ENCODE peak calls at places on chromosomes 16 and 17, in seven cellular contexts. One of them, this sample, is unnamed.
A peak's percentile ranks its signal among the peaks of the same experiment; 100 is the strongest.

GRCh38 chr16:16092925-16093624 is 130.2 kb downstream of the ABCC6 start:
- DNase-seq in activated T-helper 1 cell treated with Interleukin-2 at 50 U/mL for 16 hours: no peak
- DNase-seq in hippocampal formation: no peak
- DNase-seq in Kasumi-1: no peak
- DNase-seq in thoracic aorta: no peak
- DNase-seq in GM12892: no peak
- DNase-seq in fibroblast of lung: peak; percentile 86
- DNase-seq in this sample: no peak

GRCh38 chr17:77420804-77421634 is 280.2 kb downstream of the SEC14L1 start:
- DNase-seq in activated T-helper 1 cell treated with Interleukin-2 at 50 U/mL for 16 hours: peak; percentile 55
- DNase-seq in hippocampal formation: no peak
- DNase-seq in Kasumi-1: peak; percentile 91
- DNase-seq in thoracic aorta: no peak
- DNase-seq in GM12892: no peak
- DNase-seq in fibroblast of lung: peak; percentile 88
- DNase-seq in this sample: peak; percentile 92

GRCh38 chr16:51674615-51675014 is 523.5 kb upstream of the SALL1 start:
- DNase-seq in activated T-helper 1 cell treated with Interleukin-2 at 50 U/mL for 16 hours: no peak
- DNase-seq in hippocampal formation: no peak
- DNase-seq in Kasumi-1: no peak
- DNase-seq in thoracic aorta: no peak
- DNase-seq in GM12892: no peak
- DNase-seq in fibroblast of lung: no peak
- DNase-seq in this sample: no peak

GRCh38 chr17:40316571-40317344 is 7.8 kb downstream of the RARA start:
- DNase-seq in activated T-helper 1 cell treated with Interleukin-2 at 50 U/mL for 16 hours: no peak
- DNase-seq in hippocampal formation: no peak
- DNase-seq in Kasumi-1: no peak
- DNase-seq in thoracic aorta: no peak
- DNase-seq in GM12892: no peak
- DNase-seq in fibroblast of lung: peak; percentile 65
- DNase-seq in this sample: peak; percentile 90

GRCh38 chr16:66935319-66936011 is at the start of gene CES2:
- DNase-seq in activated T-helper 1 cell treated with Interleukin-2 at 50 U/mL for 16 hours: no peak
- DNase-seq in hippocampal formation: no peak
- DNase-seq in Kasumi-1: no peak
- DNase-seq in thoracic aorta: no peak
- DNase-seq in GM12892: no peak
- DNase-seq in fibroblast of lung: peak; percentile 39
- DNase-seq in this sample: peak; percentile 77

GRCh38 chr17:80123791-80124190 is 22.4 kb downstream of the GAA start:
- DNase-seq in activated T-helper 1 cell treated with Interleukin-2 at 50 U/mL for 16 hours: no peak
- DNase-seq in hippocampal formation: no peak
- DNase-seq in Kasumi-1: no peak
- DNase-seq in thoracic aorta: no peak
- DNase-seq in GM12892: no peak
- DNase-seq in fibroblast of lung: peak; percentile 46
- DNase-seq in this sample: peak; percentile 7

GRCh38 chr17:42133461-42134041 is 10.9 kb downstream of the HSPB9 start:
- DNase-seq in activated T-helper 1 cell treated with Interleukin-2 at 50 U/mL for 16 hours: no peak
- DNase-seq in hippocampal formation: no peak
- DNase-seq in Kasumi-1: no peak
- DNase-seq in thoracic aorta: no peak
- DNase-seq in GM12892: peak; percentile 59
- DNase-seq in fibroblast of lung: no peak
- DNase-seq in this sample: no peak

GRCh38 chr16:69351309-69352027 is at the start of gene TMED6:
- DNase-seq in activated T-helper 1 cell treated with Interleukin-2 at 50 U/mL for 16 hours: no peak
- DNase-seq in hippocampal formation: no peak
- DNase-seq in Kasumi-1: no peak
- DNase-seq in thoracic aorta: no peak
- DNase-seq in GM12892: no peak
- DNase-seq in fibroblast of lung: no peak
- DNase-seq in this sample: no peak

GRCh38 chr17:79792984-79793923 is 3.6 kb downstream of the CBX8 start:
- DNase-seq in activated T-helper 1 cell treated with Interleukin-2 at 50 U/mL for 16 hours: no peak
- DNase-seq in hippocampal formation: no peak
- DNase-seq in Kasumi-1: no peak
- DNase-seq in thoracic aorta: no peak
- DNase-seq in GM12892: no peak
- DNase-seq in fibroblast of lung: peak; percentile 88
- DNase-seq in this sample: peak; percentile 94

GRCh38 chr17:13600475-13601316 is 1.0 kb downstream of the HS3ST3A1 start:
- DNase-seq in activated T-helper 1 cell treated with Interleukin-2 at 50 U/mL for 16 hours: no peak
- DNase-seq in hippocampal formation: no peak
- DNase-seq in Kasumi-1: no peak
- DNase-seq in thoracic aorta: no peak
- DNase-seq in GM12892: peak; percentile 9
- DNase-seq in fibroblast of lung: peak; percentile 38
- DNase-seq in this sample: peak; percentile 30

GRCh38 chr17:38536661-38537060 is 69.1 kb downstream of the SRCIN1 start:
- DNase-seq in activated T-helper 1 cell treated with Interleukin-2 at 50 U/mL for 16 hours: no peak
- DNase-seq in hippocampal formation: no peak
- DNase-seq in Kasumi-1: no peak
- DNase-seq in thoracic aorta: no peak
- DNase-seq in GM12892: no peak
- DNase-seq in fibroblast of lung: no peak
- DNase-seq in this sample: no peak

GRCh38 chr16:73610160-73610559 is 562.2 kb upstream of the ZFHX3 start:
- DNase-seq in activated T-helper 1 cell treated with Interleukin-2 at 50 U/mL for 16 hours: no peak
- DNase-seq in hippocampal formation: no peak
- DNase-seq in Kasumi-1: no peak
- DNase-seq in thoracic aorta: no peak
- DNase-seq in GM12892: no peak
- DNase-seq in fibroblast of lung: no peak
- DNase-seq in this sample: no peak

GRCh38 chr17:57874434-57875108 is 24.7 kb upstream of the MRPS23 start:
- DNase-seq in activated T-helper 1 cell treated with Interleukin-2 at 50 U/mL for 16 hours: no peak
- DNase-seq in hippocampal formation: peak; percentile 81
- DNase-seq in Kasumi-1: peak; percentile 88
- DNase-seq in thoracic aorta: peak; percentile 72
- DNase-seq in GM12892: no peak
- DNase-seq in fibroblast of lung: peak; percentile 91
- DNase-seq in this sample: peak; percentile 96

GRCh38 chr16:58128721-58129096 is 472 bp downstream of the CFAP20 start:
- DNase-seq in activated T-helper 1 cell treated with Interleukin-2 at 50 U/mL for 16 hours: no peak
- DNase-seq in hippocampal formation: peak; percentile 51
- DNase-seq in Kasumi-1: peak; percentile 17
- DNase-seq in thoracic aorta: no peak
- DNase-seq in GM12892: peak; percentile 13
- DNase-seq in fibroblast of lung: no peak
- DNase-seq in this sample: no peak

GRCh38 chr17:4378626-4379025 is 12.2 kb upstream of the UBE2G1 start:
- DNase-seq in activated T-helper 1 cell treated with Interleukin-2 at 50 U/mL for 16 hours: no peak
- DNase-seq in hippocampal formation: no peak
- DNase-seq in Kasumi-1: no peak
- DNase-seq in thoracic aorta: no peak
- DNase-seq in GM12892: no peak
- DNase-seq in fibroblast of lung: no peak
- DNase-seq in this sample: no peak

GRCh38 chr16:7313170-7313569 is 19.5 kb upstream of the RBFOX1 start:
- DNase-seq in activated T-helper 1 cell treated with Interleukin-2 at 50 U/mL for 16 hours: no peak
- DNase-seq in hippocampal formation: no peak
- DNase-seq in Kasumi-1: no peak
- DNase-seq in thoracic aorta: no peak
- DNase-seq in GM12892: no peak
- DNase-seq in fibroblast of lung: no peak
- DNase-seq in this sample: no peak

GRCh38 chr17:1916339-1916738 is 86.5 kb downstream of the RPA1 start:
- DNase-seq in activated T-helper 1 cell treated with Interleukin-2 at 50 U/mL for 16 hours: no peak
- DNase-seq in hippocampal formation: no peak
- DNase-seq in Kasumi-1: no peak
- DNase-seq in thoracic aorta: no peak
- DNase-seq in GM12892: no peak
- DNase-seq in fibroblast of lung: no peak
- DNase-seq in this sample: no peak

GRCh38 chr17:15019158-15019557 is 246.0 kb downstream of the PMP22 start:
- DNase-seq in activated T-helper 1 cell treated with Interleukin-2 at 50 U/mL for 16 hours: no peak
- DNase-seq in hippocampal formation: no peak
- DNase-seq in Kasumi-1: no peak
- DNase-seq in thoracic aorta: no peak
- DNase-seq in GM12892: no peak
- DNase-seq in fibroblast of lung: no peak
- DNase-seq in this sample: no peak

GRCh38 chr16:66385415-66385814 is 18.9 kb downstream of the CDH5 start:
- DNase-seq in activated T-helper 1 cell treated with Interleukin-2 at 50 U/mL for 16 hours: no peak
- DNase-seq in hippocampal formation: no peak
- DNase-seq in Kasumi-1: no peak
- DNase-seq in thoracic aorta: no peak
- DNase-seq in GM12892: no peak
- DNase-seq in fibroblast of lung: no peak
- DNase-seq in this sample: no peak

GRCh38 chr17:80751070-80751459 is 206.4 kb downstream of the RPTOR start:
- DNase-seq in activated T-helper 1 cell treated with Interleukin-2 at 50 U/mL for 16 hours: no peak
- DNase-seq in hippocampal formation: peak; percentile 71
- DNase-seq in Kasumi-1: no peak
- DNase-seq in thoracic aorta: no peak
- DNase-seq in GM12892: no peak
- DNase-seq in fibroblast of lung: peak; percentile 65
- DNase-seq in this sample: no peak

GRCh38 chr17:1021147-1021546 is 24.2 kb downstream of the TIMM22 start:
- DNase-seq in activated T-helper 1 cell treated with Interleukin-2 at 50 U/mL for 16 hours: no peak
- DNase-seq in hippocampal formation: no peak
- DNase-seq in Kasumi-1: no peak
- DNase-seq in thoracic aorta: no peak
- DNase-seq in GM12892: no peak
- DNase-seq in fibroblast of lung: no peak
- DNase-seq in this sample: no peak

GRCh38 chr16:58883131-58883530 is 149.0 kb upstream of the GOT2 start:
- DNase-seq in activated T-helper 1 cell treated with Interleukin-2 at 50 U/mL for 16 hours: no peak
- DNase-seq in hippocampal formation: no peak
- DNase-seq in Kasumi-1: no peak
- DNase-seq in thoracic aorta: no peak
- DNase-seq in GM12892: no peak
- DNase-seq in fibroblast of lung: no peak
- DNase-seq in this sample: no peak

GRCh38 chr16:23905027-23905426 is 69.2 kb downstream of the PRKCB start:
- DNase-seq in activated T-helper 1 cell treated with Interleukin-2 at 50 U/mL for 16 hours: no peak
- DNase-seq in hippocampal formation: no peak
- DNase-seq in Kasumi-1: no peak
- DNase-seq in thoracic aorta: no peak
- DNase-seq in GM12892: no peak
- DNase-seq in fibroblast of lung: peak; percentile 6
- DNase-seq in this sample: peak; percentile 7

GRCh38 chr16:28258571-28258970 is 33.8 kb upstream of the SBK1 start:
- DNase-seq in activated T-helper 1 cell treated with Interleukin-2 at 50 U/mL for 16 hours: no peak
- DNase-seq in hippocampal formation: no peak
- DNase-seq in Kasumi-1: no peak
- DNase-seq in thoracic aorta: no peak
- DNase-seq in GM12892: no peak
- DNase-seq in fibroblast of lung: no peak
- DNase-seq in this sample: peak; percentile 47

GRCh38 chr17:2390199-2390880 is 10.5 kb downstream of the MNT start:
- DNase-seq in activated T-helper 1 cell treated with Interleukin-2 at 50 U/mL for 16 hours: no peak
- DNase-seq in hippocampal formation: no peak
- DNase-seq in Kasumi-1: no peak
- DNase-seq in thoracic aorta: no peak
- DNase-seq in GM12892: no peak
- DNase-seq in fibroblast of lung: no peak
- DNase-seq in this sample: no peak

GRCh38 chr16:49345829-49346228 is 27.8 kb upstream of the C16orf78 start:
- DNase-seq in activated T-helper 1 cell treated with Interleukin-2 at 50 U/mL for 16 hours: no peak
- DNase-seq in hippocampal formation: no peak
- DNase-seq in Kasumi-1: no peak
- DNase-seq in thoracic aorta: no peak
- DNase-seq in GM12892: no peak
- DNase-seq in fibroblast of lung: no peak
- DNase-seq in this sample: no peak

GRCh38 chr17:69947027-69947759 is 127.8 kb upstream of the KCNJ16 start:
- DNase-seq in activated T-helper 1 cell treated with Interleukin-2 at 50 U/mL for 16 hours: no peak
- DNase-seq in hippocampal formation: no peak
- DNase-seq in Kasumi-1: no peak
- DNase-seq in thoracic aorta: no peak
- DNase-seq in GM12892: no peak
- DNase-seq in fibroblast of lung: no peak
- DNase-seq in this sample: no peak

GRCh38 chr16:46889942-46890300 is 5.8 kb downstream of the GPT2 start:
- DNase-seq in activated T-helper 1 cell treated with Interleukin-2 at 50 U/mL for 16 hours: no peak
- DNase-seq in hippocampal formation: no peak
- DNase-seq in Kasumi-1: no peak
- DNase-seq in thoracic aorta: no peak
- DNase-seq in GM12892: no peak
- DNase-seq in fibroblast of lung: no peak
- DNase-seq in this sample: no peak

GRCh38 chr17:44345497-44346026 is 460 bp downstream of the GRN start:
- DNase-seq in activated T-helper 1 cell treated with Interleukin-2 at 50 U/mL for 16 hours: no peak
- DNase-seq in hippocampal formation: peak; percentile 48
- DNase-seq in Kasumi-1: peak; percentile 87
- DNase-seq in thoracic aorta: no peak
- DNase-seq in GM12892: no peak
- DNase-seq in fibroblast of lung: peak; percentile 58
- DNase-seq in this sample: peak; percentile 71

GRCh38 chr16:86406056-86406455 is 104.3 kb upstream of the FOXF1 start:
- DNase-seq in activated T-helper 1 cell treated with Interleukin-2 at 50 U/mL for 16 hours: no peak
- DNase-seq in hippocampal formation: no peak
- DNase-seq in Kasumi-1: no peak
- DNase-seq in thoracic aorta: no peak
- DNase-seq in GM12892: no peak
- DNase-seq in fibroblast of lung: no peak
- DNase-seq in this sample: no peak

GRCh38 chr17:75318211-75318610 is 29.0 kb upstream of the SLC25A19 start:
- DNase-seq in activated T-helper 1 cell treated with Interleukin-2 at 50 U/mL for 16 hours: no peak
- DNase-seq in hippocampal formation: no peak
- DNase-seq in Kasumi-1: no peak
- DNase-seq in thoracic aorta: no peak
- DNase-seq in GM12892: no peak
- DNase-seq in fibroblast of lung: no peak
- DNase-seq in this sample: no peak

GRCh38 chr16:70684146-70685060 is 1.4 kb downstream of the MTSS2 start:
- DNase-seq in activated T-helper 1 cell treated with Interleukin-2 at 50 U/mL for 16 hours: no peak
- DNase-seq in hippocampal formation: no peak
- DNase-seq in Kasumi-1: no peak
- DNase-seq in thoracic aorta: no peak
- DNase-seq in GM12892: no peak
- DNase-seq in fibroblast of lung: no peak
- DNase-seq in this sample: no peak

GRCh38 chr16:53123753-53124152 is 69.0 kb downstream of the CHD9 start:
- DNase-seq in activated T-helper 1 cell treated with Interleukin-2 at 50 U/mL for 16 hours: no peak
- DNase-seq in hippocampal formation: no peak
- DNase-seq in Kasumi-1: no peak
- DNase-seq in thoracic aorta: no peak
- DNase-seq in GM12892: no peak
- DNase-seq in fibroblast of lung: peak; percentile 52
- DNase-seq in this sample: peak; percentile 45

GRCh38 chr17:7884581-7885356 is 3.8 kb upstream of the CHD3 start:
- DNase-seq in activated T-helper 1 cell treated with Interleukin-2 at 50 U/mL for 16 hours: peak; percentile 30
- DNase-seq in hippocampal formation: no peak
- DNase-seq in Kasumi-1: no peak
- DNase-seq in thoracic aorta: no peak
- DNase-seq in GM12892: no peak
- DNase-seq in fibroblast of lung: no peak
- DNase-seq in this sample: peak; percentile 28

GRCh38 chr17:21495281-21495680 is 119.1 kb downstream of the KCNJ12 start:
- DNase-seq in activated T-helper 1 cell treated with Interleukin-2 at 50 U/mL for 16 hours: no peak
- DNase-seq in hippocampal formation: peak; percentile 8
- DNase-seq in Kasumi-1: no peak
- DNase-seq in thoracic aorta: no peak
- DNase-seq in GM12892: no peak
- DNase-seq in fibroblast of lung: no peak
- DNase-seq in this sample: no peak

GRCh38 chr16:80610489-80611156 is 69.8 kb downstream of the DYNLRB2 start:
- DNase-seq in activated T-helper 1 cell treated with Interleukin-2 at 50 U/mL for 16 hours: no peak
- DNase-seq in hippocampal formation: no peak
- DNase-seq in Kasumi-1: no peak
- DNase-seq in thoracic aorta: no peak
- DNase-seq in GM12892: no peak
- DNase-seq in fibroblast of lung: no peak
- DNase-seq in this sample: peak; percentile 43

This sample was measured in hepatic stellate cell.